ENCODE peak calls at places on chromosome 22, in six cellular contexts. Z is brain microvascular endothelial cell, Q is astrocyte of the spinal cord, B is endodermal cell, M is right lobe of liver, F is ovary. N is an unnamed sample.

GRCh38 chr22:34587357-34588356 is 478.3 kb upstream of the ISX start:
- DNase-seq in B (no peak), M (peak), Z (no peak), Q (no peak), F (no peak), N (no peak)

GRCh38 chr22:19886605-19887250 is 32.1 kb upstream of the GNB1L start:
- DNase-seq in F (no peak), M (no peak), B (peak), Q (peak), Z (no peak), N (peak)

GRCh38 chr22:22681221-22681739 is 36.9 kb downstream of the GGTLC2 start:
- DNase-seq in M (no peak), F (no peak), Q (no peak), B (no peak), Z (peak), N (no peak)

GRCh38 chr22:46122511-46122971 is 27.8 kb upstream of the PPARA start:
- DNase-seq in M (peak), Q (no peak), Z (peak), B (peak), F (peak), N (peak)

GRCh38 chr22:20446383-20446970 is 8.9 kb upstream of the SCARF2 start:
- DNase-seq in F (peak), Z (no peak), M (no peak), B (no peak), Q (no peak), N (no peak)

GRCh38 chr22:17597217-17597616 is 31.3 kb downstream of the ATP6V1E1 start:
- DNase-seq in Q (no peak), Z (no peak), B (no peak), F (no peak), M (no peak), N (peak)

GRCh38 chr22:36252754-36253522 is at the start of gene APOL1:
- DNase-seq in Q (no peak), M (peak), B (no peak), Z (no peak), F (peak), N (peak)

GRCh38 chr22:50119768-50120251 is 30.0 kb downstream of the MOV10L1 start:
- DNase-seq in Z (no peak), B (no peak), Q (peak), M (no peak), F (no peak), N (peak)

GRCh38 chr22:20093437-20093836 is 13.4 kb downstream of the DGCR8 start:
- DNase-seq in Z (no peak), M (peak), F (no peak), B (no peak), Q (no peak), N (no peak)

GRCh38 chr22:48305726-48306235 is 1521.9 kb downstream of the BRD1 start:
- DNase-seq in Z (no peak), Q (no peak), M (no peak), F (no peak), B (no peak), N (no peak)

GRCh38 chr22:47891609-47892008 is 1129.2 kb downstream of the TBC1D22A start:
- DNase-seq in Q (no peak), M (no peak), F (no peak), B (no peak), Z (no peak), N (no peak)

GRCh38 chr22:47355776-47356432 is 593.5 kb downstream of the TBC1D22A start:
- DNase-seq in Z (no peak), F (no peak), M (peak), B (peak), Q (no peak), N (no peak)

GRCh38 chr22:32850157-32850556 is 48.7 kb downstream of the TIMP3 start:
- DNase-seq in B (no peak), M (no peak), F (no peak), Z (no peak), Q (no peak), N (no peak)

GRCh38 chr22:43262990-43263644 is 76.2 kb upstream of the TTLL12 start:
- DNase-seq in F (no peak), B (no peak), M (peak), Q (no peak), Z (peak), N (no peak)

GRCh38 chr22:48039326-48039725 is 1276.9 kb downstream of the TBC1D22A start:
- DNase-seq in Q (no peak), Z (no peak), B (no peak), M (no peak), F (no peak), N (no peak)

GRCh38 chr22:48091060-48091650 is 1328.7 kb downstream of the TBC1D22A start:
- DNase-seq in Z (no peak), B (peak), M (peak), F (no peak), Q (no peak), N (no peak)

GRCh38 chr22:40635940-40636379 is 559 bp downstream of the MRTFA start:
- DNase-seq in M (no peak), B (no peak), Z (no peak), Q (no peak), F (no peak), N (no peak)

GRCh38 chr22:37843746-37844089 is 416 bp downstream of the ANKRD54 start:
- DNase-seq in Z (no peak), Q (no peak), F (peak), B (no peak), M (peak), N (no peak)

GRCh38 chr22:40953446-40953845 is 2.3 kb downstream of the RBX1 start:
- DNase-seq in F (no peak), M (no peak), Z (no peak), B (no peak), Q (no peak), N (peak)

GRCh38 chr22:49140921-49141680 is 686.6 kb downstream of the BRD1 start:
- DNase-seq in F (no peak), B (no peak), Q (no peak), Z (no peak), M (no peak), N (no peak)

GRCh38 chr22:46803031-46803880 is 40.8 kb downstream of the TBC1D22A start:
- DNase-seq in Q (no peak), B (peak), F (no peak), Z (no peak), M (peak), N (no peak)

GRCh38 chr22:41915035-41915782 is at the start of gene SHISA8:
- DNase-seq in Q (peak), M (no peak), F (peak), Z (no peak), B (peak), N (peak)

GRCh38 chr22:38355275-38355674 is 38.0 kb upstream of the CSNK1E start:
- DNase-seq in Q (no peak), B (no peak), Z (no peak), M (no peak), F (no peak), N (no peak)

GRCh38 chr22:42412744-42413220 is 19.4 kb downstream of the NFAM1 start:
- DNase-seq in B (peak), F (no peak), Z (no peak), Q (no peak), M (no peak), N (no peak)

GRCh38 chr22:42262964-42263363 is 7.5 kb downstream of the TCF20 start:
- DNase-seq in Z (no peak), M (no peak), B (no peak), Q (no peak), F (no peak), N (no peak)

GRCh38 chr22:24097961-24098391 is 83.3 kb upstream of the SUSD2 start:
- DNase-seq in M (peak), F (no peak), Q (no peak), B (no peak), Z (no peak), N (no peak)

GRCh38 chr22:22730655-22731373 is 86.4 kb downstream of the GGTLC2 start:
- DNase-seq in M (no peak), Z (no peak), B (no peak), F (peak), Q (no peak), N (no peak)

GRCh38 chr22:28279888-28280287 is 360.8 kb upstream of the PITPNB start:
- DNase-seq in M (no peak), B (no peak), Q (no peak), F (no peak), Z (no peak), N (peak)

GRCh38 chr22:28283025-28283654 is 364.1 kb upstream of the PITPNB start:
- DNase-seq in M (no peak), Q (peak), Z (peak), B (no peak), F (no peak), N (peak)

DNA sequence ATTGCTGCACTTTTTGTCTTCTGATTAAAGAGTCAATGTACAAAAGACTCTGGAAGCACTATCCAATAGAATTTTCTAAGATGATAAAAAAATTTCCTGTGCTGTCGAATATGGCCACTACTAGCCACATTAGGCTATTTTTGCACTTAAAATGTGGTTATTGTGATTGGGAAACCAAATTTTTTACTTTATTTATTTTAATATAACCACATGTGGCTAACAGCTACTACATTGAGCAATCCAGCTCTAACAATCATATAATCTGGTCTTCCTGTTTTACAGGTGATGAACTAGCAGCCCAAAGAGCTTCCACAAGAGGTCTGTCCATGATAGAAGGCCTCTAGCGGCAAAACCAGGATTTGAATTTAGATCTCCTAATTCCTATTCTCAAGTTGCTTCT is 363.3 kb upstream of the PITPNB start:
- DNase-seq in Z (no peak), M (no peak), Q (peak), B (no peak), F (no peak), N (peak)
- TF ChIP-seq CTCF in Z (no peak), M (no peak), Q (no peak), B (no peak), F (no peak), N (no peak)

GRCh38 chr22:30445438-30445936 is 19.9 kb downstream of the MTFP1 start:
- DNase-seq in Z (no peak), F (no peak), Q (no peak), M (no peak), B (no peak), N (peak)
- H3K4me3 ChIP-seq in Z (no peak), F (no peak), Q (no peak), M (no peak), B (no peak), N (no peak)

GRCh38 chr22:44459041-44459440 is 39.0 kb downstream of the RTL6 start:
- DNase-seq in M (no peak), B (no peak), Z (no peak), Q (no peak), F (no peak), N (no peak)
- TF ChIP-seq CTCF in M (no peak), B (no peak), Z (no peak), Q (no peak), F (no peak), N (no peak)

DNA sequence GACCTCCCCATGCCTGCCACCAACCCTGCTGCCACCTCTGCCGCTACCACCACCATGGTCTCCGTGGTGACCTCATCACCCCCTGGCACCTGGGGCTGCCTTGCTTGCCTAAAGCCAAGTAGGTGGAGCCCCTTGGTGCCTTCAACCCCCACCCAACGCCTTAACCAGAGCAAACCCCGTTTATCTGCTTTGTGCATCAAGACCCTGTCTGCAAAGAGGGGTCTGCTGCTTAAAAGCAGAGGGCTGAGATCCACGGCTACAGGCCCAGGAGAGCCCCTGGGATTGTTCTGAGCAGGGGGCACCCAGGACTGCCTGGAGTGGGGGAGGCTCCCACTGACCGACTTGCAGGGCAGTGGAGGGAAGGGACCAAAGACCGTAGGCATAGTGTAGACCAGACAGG is 4.9 kb upstream of the PPIL2 start:
- DNase-seq in M (no peak), Q (no peak), F (no peak), B (no peak), Z (no peak), N (no peak)
- H3K4me3 ChIP-seq in M (no peak), Q (no peak), F (no peak), B (no peak), Z (no peak), N (no peak)